ENCODE peak calls at places on chromosomes 13 and 19, in ten cellular contexts. D is Daoy; F is AG04450; A is G401; Q is ecto neural progenitor cell; B is C1 segment of cervical spinal cord; G is activated CD4-positive, alpha-beta T cell treated with anti-CD3 and anti-CD28 coated beads for 24 hours; E is upper lobe of right lung; I is HFFc6; J is frontal cortex. S is an unnamed sample.
A peak's percentile ranks its signal among the peaks of the same experiment; 100 is the strongest.

GRCh38 chr13:97446448-97446847 is 12.5 kb downstream of the RAP2A start:
- DNase-seq in D (no peak), F (no peak), A (no peak), Q (no peak), B (no peak), G (no peak), E (no peak), I (no peak), J (no peak), S (no peak)

GRCh38 chr13:95573226-95573625 is 20.7 kb downstream of the CLDN10 start:
- DNase-seq in D (peak; percentile 14), F (no peak), A (no peak), Q (no peak), B (no peak), G (no peak), E (no peak), I (peak; percentile 6), J (no peak), S (no peak)

GRCh38 chr19:49823472-49823871 is 5.4 kb downstream of the MED25 start:
- DNase-seq in D (no peak), F (no peak), A (no peak), Q (no peak), B (no peak), G (no peak), E (no peak), I (no peak), J (no peak), S (no peak)

GRCh38 chr13:64684685-64685431 is 2545.3 kb downstream of the PCDH9 start:
- DNase-seq in D (no peak), F (no peak), A (no peak), Q (no peak), B (no peak), G (no peak), E (no peak), I (no peak), J (no peak), S (no peak)

GRCh38 chr19:1746401-1747284 is 6.7 kb upstream of the ONECUT3 start:
- DNase-seq in D (peak; percentile 75), F (no peak), A (no peak), Q (no peak), B (no peak), G (no peak), E (no peak), I (peak; percentile 55), J (no peak), S (no peak)

GRCh38 chr19:3397266-3398022 is 31.1 kb downstream of the NFIC start:
- DNase-seq in D (no peak), F (no peak), A (peak; percentile 53), Q (no peak), B (no peak), G (no peak), E (peak; percentile 87), I (no peak), J (no peak), S (peak; percentile 23)

GRCh38 chr19:55467236-55468053 is 2.9 kb upstream of the C19orf85 start:
- DNase-seq in D (peak; percentile 65), F (no peak), A (peak; percentile 38), Q (peak; percentile 85), B (no peak), G (peak; percentile 54), E (peak; percentile 85), I (peak; percentile 53), J (no peak), S (peak; percentile 58)

GRCh38 chr19:50565984-50566903 is 2.0 kb downstream of the LRRC4B start:
- DNase-seq in D (peak; percentile 55), F (no peak), A (peak; percentile 51), Q (peak; percentile 60), B (peak; percentile 58), G (peak; percentile 18), E (no peak), I (no peak), J (peak; percentile 70), S (peak; percentile 67)

GRCh38 chr19:44908836-44909201 is 3.2 kb downstream of the APOE start:
- DNase-seq in D (no peak), F (no peak), A (no peak), Q (no peak), B (no peak), G (no peak), E (no peak), I (no peak), J (no peak), S (no peak)

GRCh38 chr13:103510007-103510406 is 443.8 kb upstream of the SLC10A2 start:
- DNase-seq in D (no peak), F (no peak), A (no peak), Q (no peak), B (no peak), G (no peak), E (no peak), I (no peak), J (no peak), S (no peak)

GRCh38 chr19:40223135-40223822 is 3.2 kb downstream of the CCNP start:
- DNase-seq in D (no peak), F (no peak), A (no peak), Q (peak; percentile 62), B (no peak), G (no peak), E (no peak), I (no peak), J (no peak), S (no peak)

GRCh38 chr13:110018009-110018408 is 231.6 kb upstream of the IRS2 start:
- DNase-seq in D (peak; percentile 44), F (no peak), A (no peak), Q (no peak), B (no peak), G (no peak), E (no peak), I (no peak), J (no peak), S (no peak)

GRCh38 chr13:52085416-52085815 is 43.5 kb downstream of the NEK5 start:
- DNase-seq in D (peak; percentile 10), F (peak; percentile 72), A (no peak), Q (no peak), B (no peak), G (no peak), E (no peak), I (peak; percentile 43), J (no peak), S (no peak)

GRCh38 chr19:50061650-50062049 is 35.8 kb downstream of the ZNF473 start:
- DNase-seq in D (no peak), F (no peak), A (no peak), Q (no peak), B (no peak), G (no peak), E (no peak), I (no peak), J (no peak), S (no peak)

GRCh38 chr13:80666782-80667537 is 326.0 kb upstream of the SPRY2 start:
- DNase-seq in D (no peak), F (no peak), A (no peak), Q (no peak), B (no peak), G (no peak), E (no peak), I (no peak), J (no peak), S (no peak)

GRCh38 chr19:46320559-46320958 is 23.7 kb downstream of the HIF3A start:
- DNase-seq in D (no peak), F (no peak), A (no peak), Q (no peak), B (no peak), G (no peak), E (no peak), I (no peak), J (no peak), S (no peak)

GRCh38 chr13:52599037-52599852 is 43.0 kb upstream of the HNRNPA1L2 start:
- DNase-seq in D (peak; percentile 30), F (no peak), A (no peak), Q (no peak), B (no peak), G (no peak), E (no peak), I (peak; percentile 41), J (no peak), S (no peak)

GRCh38 chr13:63455938-63456337 is 2040.3 kb upstream of the PCDH20 start:
- DNase-seq in D (no peak), F (no peak), A (no peak), Q (no peak), B (no peak), G (no peak), E (no peak), I (no peak), J (no peak), S (no peak)

GRCh38 chr19:1265611-1266115 is 3.5 kb upstream of the CIRBP start:
- DNase-seq in D (peak; percentile 92), F (no peak), A (no peak), Q (peak; percentile 72), B (no peak), G (no peak), E (peak; percentile 84), I (peak; percentile 91), J (no peak), S (no peak)

GRCh38 chr13:73702419-73703071 is 431.7 kb downstream of the KLF12 start:
- DNase-seq in D (no peak), F (no peak), A (no peak), Q (no peak), B (no peak), G (no peak), E (no peak), I (no peak), J (no peak), S (no peak)

GRCh38 chr19:30074741-30075460 is 132.9 kb downstream of the URI1 start:
- DNase-seq in D (peak; percentile 39), F (no peak), A (peak; percentile 40), Q (no peak), B (no peak), G (no peak), E (peak; percentile 59), I (no peak), J (no peak), S (no peak)

GRCh38 chr19:9531933-9532332 is 6.5 kb downstream of the ZNF426 start:
- DNase-seq in D (peak; percentile 54), F (no peak), A (no peak), Q (no peak), B (no peak), G (no peak), E (no peak), I (peak; percentile 24), J (no peak), S (no peak)

S was measured in amygdala.